ENCODE peak calls at places on chromosomes 3 and 15, in four cellular contexts. One of them, this sample, is unnamed.
A peak's percentile ranks its signal among the peaks of the same experiment; 100 is the strongest.

GRCh38 chr3:159672728-159673471 is 315.7 kb upstream of the IL12A start:
- DNase-seq in HepG2: no peak
- DNase-seq in Peyer's patch: no peak
- DNase-seq in heart left ventricle: no peak
- DNase-seq in this sample: no peak

GRCh38 chr3:188978772-188979171 is 193.0 kb upstream of the TPRG1 start:
- DNase-seq in HepG2: peak; percentile 15
- DNase-seq in Peyer's patch: no peak
- DNase-seq in heart left ventricle: peak; percentile 36
- DNase-seq in this sample: no peak

GRCh38 chr3:183988216-183988790 is 29.4 kb downstream of the ABCC5 start:
- DNase-seq in HepG2: peak; percentile 92
- DNase-seq in Peyer's patch: no peak
- DNase-seq in heart left ventricle: no peak
- DNase-seq in this sample: no peak

GRCh38 chr3:66644549-66644948 is 143.7 kb upstream of the LRIG1 start:
- DNase-seq in HepG2: no peak
- DNase-seq in Peyer's patch: no peak
- DNase-seq in heart left ventricle: no peak
- DNase-seq in this sample: no peak

GRCh38 chr15:100096700-100097099 is 245.1 kb downstream of the ADAMTS17 start:
- DNase-seq in HepG2: no peak
- DNase-seq in Peyer's patch: no peak
- DNase-seq in heart left ventricle: no peak
- DNase-seq in this sample: peak; percentile 28

GRCh38 chr3:123635220-123635619 is 50.4 kb upstream of the HACD2 start:
- DNase-seq in HepG2: no peak
- DNase-seq in Peyer's patch: no peak
- DNase-seq in heart left ventricle: no peak
- DNase-seq in this sample: no peak

GRCh38 chr15:40128746-40129660 is 20.3 kb upstream of the BMF start:
- DNase-seq in HepG2: no peak
- DNase-seq in Peyer's patch: no peak
- DNase-seq in heart left ventricle: no peak
- DNase-seq in this sample: no peak

GRCh38 chr3:38267689-38268477 is 2.3 kb downstream of the SLC22A13 start:
- DNase-seq in HepG2: no peak
- DNase-seq in Peyer's patch: no peak
- DNase-seq in heart left ventricle: no peak
- DNase-seq in this sample: no peak

GRCh38 chr3:158220575-158220974 is 110.7 kb downstream of the RSRC1 start:
- DNase-seq in HepG2: no peak
- DNase-seq in Peyer's patch: no peak
- DNase-seq in heart left ventricle: no peak
- DNase-seq in this sample: no peak

GRCh38 chr3:57434041-57434440 is 110.1 kb downstream of the DNAH12 start:
- DNase-seq in HepG2: peak; percentile 69
- DNase-seq in Peyer's patch: no peak
- DNase-seq in heart left ventricle: no peak
- DNase-seq in this sample: no peak

GRCh38 chr3:154074966-154075365 is 46.2 kb upstream of the ARHGEF26 start:
- DNase-seq in HepG2: no peak
- DNase-seq in Peyer's patch: no peak
- DNase-seq in heart left ventricle: no peak
- DNase-seq in this sample: no peak

GRCh38 chr3:179840985-179841384 is 188.1 kb downstream of the USP13 start:
- DNase-seq in HepG2: no peak
- DNase-seq in Peyer's patch: no peak
- DNase-seq in heart left ventricle: no peak
- DNase-seq in this sample: no peak

GRCh38 chr3:16993227-16993626 is 108.5 kb downstream of the PLCL2 start:
- DNase-seq in HepG2: no peak
- DNase-seq in Peyer's patch: no peak
- DNase-seq in heart left ventricle: no peak
- DNase-seq in this sample: no peak

GRCh38 chr15:75468908-75469307 is 17.4 kb upstream of the SIN3A start:
- DNase-seq in HepG2: no peak
- DNase-seq in Peyer's patch: no peak
- DNase-seq in heart left ventricle: no peak
- DNase-seq in this sample: no peak

GRCh38 chr3:64143399-64144130 is 81.7 kb downstream of the PRICKLE2 start:
- DNase-seq in HepG2: no peak
- DNase-seq in Peyer's patch: no peak
- DNase-seq in heart left ventricle: no peak
- DNase-seq in this sample: no peak

GRCh38 chr3:127035672-127036071 is 52.8 kb downstream of the PLXNA1 start:
- DNase-seq in HepG2: no peak
- DNase-seq in Peyer's patch: peak; percentile 19
- DNase-seq in heart left ventricle: peak; percentile 45
- DNase-seq in this sample: no peak

GRCh38 chr3:61687663-61688306 is 126.4 kb downstream of the PTPRG start:
- DNase-seq in HepG2: no peak
- DNase-seq in Peyer's patch: no peak
- DNase-seq in heart left ventricle: no peak
- DNase-seq in this sample: no peak

GRCh38 chr3:46695177-46695961 is 1.9 kb upstream of the ALS2CL start:
- DNase-seq in HepG2: no peak
- DNase-seq in Peyer's patch: peak; percentile 47
- DNase-seq in heart left ventricle: peak; percentile 79
- DNase-seq in this sample: no peak

GRCh38 chr15:40137011-40137906 is 23.6 kb upstream of the BUB1B start:
- DNase-seq in HepG2: no peak
- DNase-seq in Peyer's patch: no peak
- DNase-seq in heart left ventricle: no peak
- DNase-seq in this sample: no peak

GRCh38 chr3:128407986-128408692 is 58.6 kb downstream of the DNAJB8 start:
- DNase-seq in HepG2: no peak
- DNase-seq in Peyer's patch: no peak
- DNase-seq in heart left ventricle: no peak
- DNase-seq in this sample: no peak

GRCh38 chr3:172980849-172981248 is 160.2 kb downstream of the SPATA16 start:
- DNase-seq in HepG2: no peak
- DNase-seq in Peyer's patch: no peak
- DNase-seq in heart left ventricle: no peak
- DNase-seq in this sample: no peak

GRCh38 chr3:124620600-124621063 is 109.6 kb upstream of the UMPS start:
- DNase-seq in HepG2: peak; percentile 96
- DNase-seq in Peyer's patch: peak; percentile 38
- DNase-seq in heart left ventricle: peak; percentile 32
- DNase-seq in this sample: no peak

GRCh38 chr3:180430896-180431295 is 171.1 kb upstream of the TTC14 start:
- DNase-seq in HepG2: no peak
- DNase-seq in Peyer's patch: no peak
- DNase-seq in heart left ventricle: no peak
- DNase-seq in this sample: no peak

GRCh38 chr3:185094691-185095090 is 58.2 kb downstream of the C3orf70 start:
- DNase-seq in HepG2: no peak
- DNase-seq in Peyer's patch: no peak
- DNase-seq in heart left ventricle: no peak
- DNase-seq in this sample: no peak

GRCh38 chr15:92151741-92152140 is 241.9 kb upstream of the ST8SIA2 start:
- DNase-seq in HepG2: no peak
- DNase-seq in Peyer's patch: no peak
- DNase-seq in heart left ventricle: no peak
- DNase-seq in this sample: no peak

GRCh38 chr3:140292684-140293083 is 357.7 kb downstream of the CLSTN2 start:
- DNase-seq in HepG2: no peak
- DNase-seq in Peyer's patch: no peak
- DNase-seq in heart left ventricle: peak; percentile 30
- DNase-seq in this sample: no peak

GRCh38 chr3:45092132-45093031 is 53.8 kb downstream of the CDCP1 start:
- DNase-seq in HepG2: no peak
- DNase-seq in Peyer's patch: no peak
- DNase-seq in heart left ventricle: no peak
- DNase-seq in this sample: no peak

GRCh38 chr3:189772584-189772983 is 141.4 kb downstream of the TP63 start:
- DNase-seq in HepG2: no peak
- DNase-seq in Peyer's patch: no peak
- DNase-seq in heart left ventricle: no peak
- DNase-seq in this sample: no peak

GRCh38 chr15:68781766-68782588 is 38.7 kb downstream of the ANP32A start:
- DNase-seq in HepG2: no peak
- DNase-seq in Peyer's patch: no peak
- DNase-seq in heart left ventricle: peak; percentile 83
- DNase-seq in this sample: peak; percentile 82

GRCh38 chr15:65953622-65954021 is 84.3 kb downstream of the RAB11A start:
- DNase-seq in HepG2: no peak
- DNase-seq in Peyer's patch: no peak
- DNase-seq in heart left ventricle: no peak
- DNase-seq in this sample: no peak

GRCh38 chr15:80679805-80680175 is 15.3 kb upstream of the ABHD17C start:
- DNase-seq in HepG2: no peak
- DNase-seq in Peyer's patch: no peak
- DNase-seq in heart left ventricle: no peak
- DNase-seq in this sample: no peak

GRCh38 chr3:140249188-140249587 is 314.2 kb downstream of the CLSTN2 start:
- DNase-seq in HepG2: no peak
- DNase-seq in Peyer's patch: no peak
- DNase-seq in heart left ventricle: no peak
- DNase-seq in this sample: no peak

GRCh38 chr15:60479711-60480110 is 769 bp upstream of the ICE2 start:
- DNase-seq in HepG2: no peak
- DNase-seq in Peyer's patch: no peak
- DNase-seq in heart left ventricle: no peak
- DNase-seq in this sample: no peak

GRCh38 chr3:156217674-156218352 is 97.4 kb downstream of the KCNAB1 start:
- DNase-seq in HepG2: no peak
- DNase-seq in Peyer's patch: no peak
- DNase-seq in heart left ventricle: no peak
- DNase-seq in this sample: no peak

GRCh38 chr3:124587053-124587408 is 143.2 kb upstream of the UMPS start:
- DNase-seq in HepG2: no peak
- DNase-seq in Peyer's patch: peak; percentile 7
- DNase-seq in heart left ventricle: no peak
- DNase-seq in this sample: no peak

GRCh38 chr15:33801954-33802353 is 166.3 kb upstream of the CHRM5 start:
- DNase-seq in HepG2: no peak
- DNase-seq in Peyer's patch: no peak
- DNase-seq in heart left ventricle: no peak
- DNase-seq in this sample: no peak

DNA sequence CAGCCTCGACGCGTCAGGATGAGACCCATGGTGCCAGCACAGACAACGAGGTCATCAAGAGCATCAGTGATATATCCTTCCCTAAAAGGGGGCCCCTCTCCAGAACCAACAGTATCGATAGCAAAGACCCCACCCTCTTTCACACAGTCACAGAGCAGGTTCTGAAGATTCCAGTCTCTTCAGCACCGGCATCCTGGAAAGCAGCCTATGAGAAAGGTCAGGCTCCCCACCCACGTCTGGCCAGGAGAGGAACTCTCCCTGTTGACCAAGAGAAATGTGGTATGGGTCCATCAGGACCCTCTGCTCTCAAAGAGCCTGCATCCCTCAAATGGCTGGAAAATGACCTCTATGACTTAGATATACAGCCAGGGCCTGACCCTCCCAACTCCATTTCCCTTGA is 11.6 kb downstream of the ANKRD34C start:
- DNase-seq in HepG2: no peak
- DNase-seq in Peyer's patch: no peak
- DNase-seq in heart left ventricle: no peak
- DNase-seq in this sample: no peak
- H3K27me3 ChIP-seq in HepG2: peaks cover 19% of the 10 kb centered on the region
- H3K27me3 ChIP-seq in Peyer's patch: no peaks in the 10 kb centered on the region
- H3K27me3 ChIP-seq in heart left ventricle: no peaks in the 10 kb centered on the region
- H3K27me3 ChIP-seq in this sample: no peaks in the 10 kb centered on the region

DNA sequence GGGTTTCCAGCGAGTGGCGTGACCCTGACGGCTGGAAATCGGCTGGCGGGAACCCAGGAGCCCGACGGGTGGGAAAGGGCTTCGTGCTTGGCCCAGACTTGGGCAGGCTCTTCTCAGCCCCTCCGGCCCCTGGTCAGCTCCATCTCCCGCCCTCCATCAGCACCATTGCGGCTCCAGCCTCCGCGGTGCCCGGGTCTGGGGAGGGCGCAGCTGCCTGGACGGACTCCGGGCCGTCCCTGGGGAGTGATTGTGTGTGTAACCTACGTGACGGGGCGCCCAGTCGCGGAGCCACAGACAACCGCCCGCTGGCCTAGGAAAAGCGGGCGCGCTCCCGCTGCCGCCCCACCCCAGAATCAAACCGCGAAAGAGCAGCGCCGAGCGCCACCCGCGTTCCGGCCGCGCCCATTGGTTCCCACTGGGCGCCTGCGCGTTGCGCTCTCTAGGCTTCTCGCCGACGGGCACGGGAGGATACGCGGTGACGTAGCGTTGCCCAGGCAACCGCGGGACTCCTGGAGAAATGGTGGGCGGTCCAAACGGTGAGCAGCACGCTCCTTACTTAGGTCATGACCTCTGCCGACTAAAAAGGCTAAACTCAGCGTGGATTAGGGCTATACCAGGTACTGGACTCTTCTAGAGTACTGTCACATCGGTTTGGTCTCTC is at the start of gene CFAP20DC:
- DNase-seq in HepG2: peak; percentile 8
- DNase-seq in Peyer's patch: peak; percentile 66
- DNase-seq in heart left ventricle: peak; percentile 85
- DNase-seq in this sample: no peak
- TF ChIP-seq POLR2A in HepG2: no peak
- TF ChIP-seq POLR2A in Peyer's patch: no peak
- TF ChIP-seq POLR2A in heart left ventricle: no peak
- TF ChIP-seq POLR2A in this sample: no peak

GRCh38 chr15:70576683-70577082 is 186.7 kb downstream of the UACA start:
- DNase-seq in HepG2: no peak
- DNase-seq in Peyer's patch: no peak
- DNase-seq in heart left ventricle: no peak
- DNase-seq in this sample: no peak
- H3K27me3 ChIP-seq in HepG2: peaks cover 3% of the 10 kb centered on the region
- H3K27me3 ChIP-seq in Peyer's patch: no peaks in the 10 kb centered on the region
- H3K27me3 ChIP-seq in heart left ventricle: no peaks in the 10 kb centered on the region
- H3K27me3 ChIP-seq in this sample: no peaks in the 10 kb centered on the region

GRCh38 chr3:170057550-170057949 is 19.8 kb downstream of the GPR160 start:
- DNase-seq in HepG2: no peak
- DNase-seq in Peyer's patch: no peak
- DNase-seq in heart left ventricle: no peak
- DNase-seq in this sample: no peak

GRCh38 chr3:170056710-170057454 is 19.1 kb downstream of the GPR160 start:
- DNase-seq in HepG2: no peak
- DNase-seq in Peyer's patch: no peak
- DNase-seq in heart left ventricle: no peak
- DNase-seq in this sample: no peak

GRCh38 chr3:170054204-170054603 is 16.4 kb downstream of the GPR160 start:
- DNase-seq in HepG2: no peak
- DNase-seq in Peyer's patch: no peak
- DNase-seq in heart left ventricle: no peak
- DNase-seq in this sample: no peak

GRCh38 chr3:170052398-170052797 is 14.6 kb downstream of the GPR160 start:
- DNase-seq in HepG2: no peak
- DNase-seq in Peyer's patch: no peak
- DNase-seq in heart left ventricle: no peak
- DNase-seq in this sample: no peak

GRCh38 chr3:170055209-170055608 is 17.4 kb downstream of the GPR160 start:
- DNase-seq in HepG2: no peak
- DNase-seq in Peyer's patch: no peak
- DNase-seq in heart left ventricle: no peak
- DNase-seq in this sample: no peak
- TF ChIP-seq POLR2A in HepG2: no peak
- TF ChIP-seq POLR2A in Peyer's patch: no peak
- TF ChIP-seq POLR2A in heart left ventricle: no peak
- TF ChIP-seq POLR2A in this sample: no peak

GRCh38 chr3:194098872-194099183 is 37.1 kb upstream of the HES1 start:
- DNase-seq in HepG2: no peak
- DNase-seq in Peyer's patch: no peak
- DNase-seq in heart left ventricle: no peak
- DNase-seq in this sample: no peak
- H3K27me3 ChIP-seq in HepG2: no peaks in the 10 kb centered on the region
- H3K27me3 ChIP-seq in Peyer's patch: no peaks in the 10 kb centered on the region
- H3K27me3 ChIP-seq in heart left ventricle: no peaks in the 10 kb centered on the region
- H3K27me3 ChIP-seq in this sample: no peaks in the 10 kb centered on the region